ENCODE peak calls at places on chromosomes 7 and 10, in nine cellular contexts. X is fibroblast of mammary gland, Z is NB4, Q is OCI-LY7, D is transverse colon, P is stomach, W is kidney, S is GM12865, T is dorsolateral prefrontal cortex. M is an unnamed sample.
A peak's percentile ranks its signal among the peaks of the same experiment; 100 is the strongest.

GRCh38 chr10:91980319-91980718 is 56.7 kb downstream of the BTAF1 start:
- DNase-seq in X (no peak), Z (no peak), Q (no peak), D (no peak), P (no peak), W (no peak), S (no peak), T (no peak), M (no peak)

GRCh38 chr7:88477957-88478356 is 171.3 kb upstream of the STEAP4 start:
- DNase-seq in X (no peak), Z (no peak), Q (no peak), D (no peak), P (no peak), W (no peak), S (no peak), T (no peak), M (no peak)

GRCh38 chr7:10343108-10343507 is 630.6 kb upstream of the PHF14 start:
- DNase-seq in X (no peak), Z (no peak), Q (no peak), D (no peak), P (no peak), W (no peak), S (no peak), T (no peak), M (no peak)

GRCh38 chr7:38548605-38549004 is 82.6 kb downstream of the AMPH start:
- DNase-seq in X (no peak), Z (no peak), Q (no peak), D (peak; percentile 41), P (no peak), W (no peak), S (no peak), T (no peak), M (no peak)

GRCh38 chr10:80539421-80539999 is 1.8 kb downstream of the SH2D4B start:
- DNase-seq in X (no peak), Z (no peak), Q (peak; percentile 49), D (peak; percentile 8), P (no peak), W (no peak), S (peak; percentile 43), T (no peak), M (no peak)

GRCh38 chr7:42950417-42950816 is 18.2 kb downstream of the MRPL32 start:
- DNase-seq in X (no peak), Z (no peak), Q (no peak), D (no peak), P (no peak), W (no peak), S (no peak), T (no peak), M (no peak)

GRCh38 chr7:129501760-129502707 is at the start of gene SMKR1:
- DNase-seq in X (peak; percentile 38), Z (peak; percentile 80), Q (peak; percentile 80), D (peak; percentile 88), P (peak; percentile 88), W (peak; percentile 96), S (peak; percentile 92), T (peak; percentile 68), M (peak; percentile 60)

GRCh38 chr7:2518101-2518500 is 1.5 kb upstream of the LFNG start:
- DNase-seq in X (no peak), Z (no peak), Q (no peak), D (peak; percentile 74), P (no peak), W (no peak), S (no peak), T (no peak), M (no peak)

GRCh38 chr7:36304099-36304425 is 85.6 kb upstream of the ANLN start:
- DNase-seq in X (no peak), Z (no peak), Q (no peak), D (no peak), P (peak; percentile 17), W (no peak), S (no peak), T (no peak), M (no peak)

GRCh38 chr10:102299873-102300272 is 54.5 kb downstream of the GBF1 start:
- DNase-seq in X (peak; percentile 88), Z (no peak), Q (no peak), D (no peak), P (no peak), W (no peak), S (no peak), T (no peak), M (no peak)

GRCh38 chr10:5681930-5682329 is 2.7 kb upstream of the TASOR2 start:
- DNase-seq in X (no peak), Z (no peak), Q (no peak), D (no peak), P (no peak), W (no peak), S (no peak), T (no peak), M (no peak)

GRCh38 chr7:141659501-141659900 is 42.5 kb downstream of the DENND11 start:
- DNase-seq in X (no peak), Z (no peak), Q (no peak), D (no peak), P (no peak), W (no peak), S (no peak), T (no peak), M (no peak)

GRCh38 chr10:128000660-128001059 is 93.8 kb downstream of the PTPRE start:
- DNase-seq in X (no peak), Z (no peak), Q (no peak), D (no peak), P (no peak), W (no peak), S (no peak), T (no peak), M (no peak)

GRCh38 chr7:104723001-104723400 is 291.0 kb upstream of the KMT2E start:
- DNase-seq in X (no peak), Z (no peak), Q (no peak), D (no peak), P (no peak), W (no peak), S (no peak), T (no peak), M (no peak)

GRCh38 chr10:17181751-17182150 is 19.7 kb downstream of the TRDMT1 start:
- DNase-seq in X (no peak), Z (no peak), Q (no peak), D (no peak), P (no peak), W (no peak), S (no peak), T (no peak), M (no peak)

GRCh38 chr7:2514473-2515423 is 4.8 kb upstream of the LFNG start:
- DNase-seq in X (no peak), Z (no peak), Q (no peak), D (no peak), P (no peak), W (no peak), S (no peak), T (no peak), M (no peak)

GRCh38 chr7:1368682-1369571 is 90.3 kb downstream of the MICALL2 start:
- DNase-seq in X (no peak), Z (peak; percentile 90), Q (peak; percentile 20), D (no peak), P (no peak), W (peak; percentile 66), S (peak; percentile 23), T (no peak), M (no peak)
- TF ChIP-seq CTCF in X (no peak), Z (peak; percentile 66), Q (peak; percentile 26), D (no peak), P (no peak), W (no peak), S (no peak), T (no peak), M (peak; percentile 23)

GRCh38 chr10:84565881-84566280 is 237.5 kb downstream of the CCSER2 start:
- DNase-seq in X (no peak), Z (no peak), Q (no peak), D (no peak), P (no peak), W (no peak), S (no peak), T (no peak), M (no peak)

GRCh38 chr10:84567133-84567532 is 238.7 kb downstream of the CCSER2 start:
- DNase-seq in X (no peak), Z (no peak), Q (no peak), D (no peak), P (no peak), W (no peak), S (no peak), T (no peak), M (no peak)

GRCh38 chr10:84563355-84563754 is 235.0 kb downstream of the CCSER2 start:
- DNase-seq in X (no peak), Z (no peak), Q (no peak), D (no peak), P (no peak), W (no peak), S (peak; percentile 35), T (no peak), M (no peak)

GRCh38 chr10:84562592-84562991 is 234.2 kb downstream of the CCSER2 start:
- DNase-seq in X (no peak), Z (no peak), Q (no peak), D (no peak), P (no peak), W (no peak), S (no peak), T (no peak), M (no peak)

DNA sequence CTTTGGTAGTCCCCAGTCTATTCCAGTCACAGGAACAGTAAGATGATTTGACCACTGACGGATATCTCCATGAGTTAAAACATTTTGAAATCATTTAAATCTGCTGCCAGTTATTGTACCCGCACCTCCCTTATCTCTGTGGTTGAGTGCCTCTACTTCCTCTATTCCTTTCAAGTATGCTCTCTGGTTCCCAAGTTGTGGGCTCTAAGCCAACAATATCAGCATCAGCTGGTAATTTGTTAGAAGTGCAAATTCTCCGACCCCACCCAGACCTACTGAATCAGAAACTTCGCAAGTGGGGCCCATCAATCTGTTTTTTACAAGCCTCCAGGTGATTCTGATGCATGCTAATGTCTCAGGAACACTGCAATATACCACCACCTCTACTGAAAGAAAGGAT is 235.5 kb downstream of the CCSER2 start:
- DNase-seq in X (no peak), Z (peak; percentile 73), Q (no peak), D (no peak), P (no peak), W (no peak), S (no peak), T (no peak), M (no peak)
- H3K4me3 ChIP-seq in X (no peak overlapping the region), Z (no peak overlapping the region), Q (no peak overlapping the region), D (no peak overlapping the region), P (no peak overlapping the region), W (no peak overlapping the region), S (no peak overlapping the region), T (no peak overlapping the region), M (no peak overlapping the region)

GRCh38 chr10:84331091-84331490 is 2.7 kb downstream of the CCSER2 start:
- DNase-seq in X (no peak), Z (no peak), Q (no peak), D (no peak), P (no peak), W (no peak), S (no peak), T (no peak), M (no peak)
- TF ChIP-seq CTCF in X (no peak), Z (no peak), Q (no peak), D (no peak), P (no peak), W (no peak), S (no peak), T (no peak), M (no peak)

DNA sequence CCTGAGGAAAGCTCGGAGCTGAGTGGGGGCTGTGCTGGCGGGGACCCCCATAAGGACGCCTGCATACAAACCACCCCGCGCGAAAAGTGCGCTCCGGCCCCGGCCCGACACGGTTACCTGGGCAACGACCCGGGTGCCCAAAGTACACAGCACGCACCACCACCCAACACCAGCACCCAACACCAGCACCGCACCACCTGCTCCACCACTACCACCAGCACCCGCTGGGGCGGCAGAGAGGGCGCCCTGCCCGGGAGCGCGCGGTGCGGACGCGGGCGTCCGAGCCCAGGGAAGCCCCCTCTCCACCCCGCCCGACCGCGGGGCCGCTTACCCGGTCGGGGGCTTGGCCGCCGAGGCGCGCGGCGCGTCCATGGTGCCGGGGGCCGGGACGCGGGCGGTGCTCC is 345 bp downstream of the COBL start:
- DNase-seq in X (no peak), Z (no peak), Q (no peak), D (peak; percentile 55), P (peak; percentile 65), W (peak; percentile 86), S (no peak), T (no peak), M (no peak)
- H3K4me3 ChIP-seq in X (no peak overlapping the region), Z (no peak overlapping the region), Q (no peak overlapping the region), D (peak overlapping the region; percentile 64), P (peak overlapping the region; percentile 63), W (peak overlapping the region; percentile 83), S (no peak overlapping the region), T (peak overlapping the region; percentile 78), M (no peak overlapping the region)

M was measured in GM12864.